ENCODE peak calls at places on chromosomes 6 and 20, in six cellular contexts. G, P, D, K, Q and B are unnamed samples.

GRCh38 chr20:62590301-62591121 is 51.8 kb upstream of the SLCO4A1 start:
- DNase-seq in D (peak), G (no peak), Q (no peak), P (no peak), K (no peak), B (no peak)

GRCh38 chr6:138597336-138597735 is 98.0 kb upstream of the NHSL1 start:
- DNase-seq in P (no peak), D (no peak), Q (no peak), K (no peak), G (no peak), B (no peak)

GRCh38 chr6:75230484-75231325 is 12.9 kb downstream of the COX7A2 start:
- DNase-seq in D (peak), P (no peak), G (no peak), Q (no peak), K (peak), B (peak)

GRCh38 chr20:35539756-35540212 is 2.1 kb upstream of the ERGIC3 start:
- DNase-seq in Q (no peak), P (peak), G (no peak), K (no peak), D (no peak), B (peak)

GRCh38 chr20:63394069-63394468 is 32.9 kb upstream of the CHRNA4 start:
- DNase-seq in P (no peak), K (no peak), G (no peak), Q (no peak), D (no peak), B (peak)

GRCh38 chr6:35185302-35185681 is 28.5 kb upstream of the SCUBE3 start:
- DNase-seq in Q (no peak), D (no peak), G (no peak), K (no peak), P (no peak), B (no peak)

GRCh38 chr20:41121399-41121798 is 15.9 kb upstream of the PLCG1 start:
- DNase-seq in Q (no peak), D (no peak), G (no peak), K (no peak), P (no peak), B (no peak)

GRCh38 chr20:47540443-47541354 is 39.0 kb downstream of the NCOA3 start:
- DNase-seq in K (peak), Q (no peak), P (no peak), G (no peak), D (peak), B (no peak)